ENCODE peak calls at places on chromosomes 4 and X, in five cellular contexts. J, A, R, N and L are unnamed samples.

GRCh38 chr4:23614284-23614892 is 275.5 kb downstream of the PPARGC1A start:
- DNase-seq in J (peak), A (no peak), R (no peak), N (peak), L (no peak)

GRCh38 chr4:78525559-78525958 is 26.0 kb upstream of the ANXA3 start:
- DNase-seq in J (no peak), A (no peak), R (no peak), N (no peak), L (no peak)

GRCh38 chr4:186781032-186781917 is 57.6 kb upstream of the FAT1 start:
- DNase-seq in J (no peak), A (no peak), R (no peak), N (no peak), L (no peak)

GRCh38 chr4:43331226-43332078 is 438.9 kb downstream of the GRXCR1 start:
- DNase-seq in J (peak), A (no peak), R (no peak), N (no peak), L (no peak)

GRCh38 chrX:9899640-9900075 is 67.5 kb upstream of the CLDN34 start:
- DNase-seq in J (no peak), A (no peak), R (no peak), N (peak), L (no peak)

GRCh38 chr4:83231620-83232056 is 53.0 kb downstream of the COQ2 start:
- DNase-seq in J (no peak), A (peak), R (no peak), N (no peak), L (no peak)

GRCh38 chr4:186628058-186628711 is 72.8 kb upstream of the MTNR1A start:
- DNase-seq in J (no peak), A (peak), R (no peak), N (no peak), L (no peak)

GRCh38 chr4:5404073-5404472 is 304.3 kb downstream of the EVC2 start:
- DNase-seq in J (no peak), A (no peak), R (no peak), N (no peak), L (no peak)

GRCh38 chr4:183905081-183905592 is at the start of gene STOX2:
- DNase-seq in J (peak), A (peak), R (no peak), N (peak), L (peak)

GRCh38 chrX:43716696-43717095 is 60.6 kb downstream of the MAOA start:
- DNase-seq in J (no peak), A (no peak), R (no peak), N (no peak), L (no peak)

GRCh38 chrX:75784689-75785491 is at the start of gene MAGEE2:
- DNase-seq in J (no peak), A (peak), R (no peak), N (peak), L (no peak)

GRCh38 chr4:168475745-168476144 is 4.5 kb downstream of the DDX60L start:
- DNase-seq in J (peak), A (peak), R (no peak), N (no peak), L (no peak)

GRCh38 chr4:110193822-110194761 is 4.3 kb downstream of the ELOVL6 start:
- DNase-seq in J (peak), A (peak), R (peak), N (peak), L (peak)

GRCh38 chrX:3252744-3253143 is 93.7 kb downstream of the MXRA5 start:
- DNase-seq in J (no peak), A (no peak), R (no peak), N (no peak), L (no peak)

GRCh38 chrX:70134116-70134477 is 850 bp downstream of the IGBP1 start:
- DNase-seq in J (peak), A (no peak), R (no peak), N (peak), L (peak)

GRCh38 chr4:72909461-72909860 is 160.1 kb downstream of the COX18 start:
- DNase-seq in J (peak), A (no peak), R (no peak), N (peak), L (peak)

GRCh38 chr4:120071192-120071795 is 4.6 kb upstream of the MAD2L1 start:
- DNase-seq in J (peak), A (peak), R (no peak), N (peak), L (no peak)

GRCh38 chrX:120857240-120857639 is 18.4 kb downstream of the CT47B1 start:
- DNase-seq in J (no peak), A (no peak), R (no peak), N (no peak), L (no peak)

GRCh38 chr4:131499139-131499873 is 1649.8 kb upstream of the PCDH10 start:
- DNase-seq in J (no peak), A (no peak), R (no peak), N (peak), L (no peak)